ENCODE peak calls at places on chromosomes 5 and 9, in eight cellular contexts. I is activated T-cell treated with anti-CD3 and anti-CD28 coated beads, Interleukin-2, amount 50 U/mL, for 1 hour; T is endothelial cell; H is AG04450; X is aorta; K is fibroblast of pulmonary artery; A is amniotic epithelial cell; F is AG20443. C is an unnamed sample.

GRCh38 chr5:126868961-126869451 is 92.1 kb downstream of the LMNB1 start:
- DNase-seq in I (peak), T (peak), H (no peak), X (no peak), K (peak), A (no peak), F (peak), C (no peak)

GRCh38 chr9:20382460-20383071 is 239.7 kb downstream of the MLLT3 start:
- DNase-seq in I (no peak), T (no peak), H (peak), X (no peak), K (peak), A (peak), F (no peak), C (no peak)

GRCh38 chr5:179766726-179767455 is 26.9 kb upstream of the LTC4S start:
- DNase-seq in I (no peak), T (no peak), H (no peak), X (no peak), K (peak), A (no peak), F (no peak), C (no peak)

GRCh38 chr5:131718487-131719014 is 78.3 kb downstream of the FNIP1 start:
- DNase-seq in I (no peak), T (no peak), H (no peak), X (no peak), K (no peak), A (no peak), F (no peak), C (no peak)

GRCh38 chr5:100772548-100772947 is 130.5 kb downstream of the ST8SIA4 start:
- DNase-seq in I (no peak), T (no peak), H (no peak), X (no peak), K (no peak), A (no peak), F (no peak), C (no peak)

GRCh38 chr5:107501965-107502691 is 168.6 kb downstream of the EFNA5 start:
- DNase-seq in I (no peak), T (no peak), H (no peak), X (no peak), K (peak), A (peak), F (no peak), C (no peak)

GRCh38 chr9:131965101-131965500 is 114.6 kb downstream of the MED27 start:
- DNase-seq in I (no peak), T (no peak), H (no peak), X (no peak), K (no peak), A (no peak), F (no peak), C (no peak)

GRCh38 chr5:153352685-153353219 is 137.7 kb upstream of the GRIA1 start:
- DNase-seq in I (no peak), T (no peak), H (no peak), X (no peak), K (no peak), A (peak), F (no peak), C (no peak)

GRCh38 chr9:77469515-77470197 is 178.5 kb downstream of the GNA14 start:
- DNase-seq in I (no peak), T (no peak), H (no peak), X (no peak), K (peak), A (peak), F (peak), C (no peak)

GRCh38 chr5:137862251-137862650 is 5.4 kb upstream of the MYOT start:
- DNase-seq in I (no peak), T (no peak), H (no peak), X (no peak), K (no peak), A (no peak), F (no peak), C (no peak)

GRCh38 chr9:113523421-113524141 is 60.1 kb downstream of the RGS3 start:
- DNase-seq in I (peak), T (no peak), H (no peak), X (peak), K (no peak), A (peak), F (peak), C (no peak)

GRCh38 chr5:178627259-178627598 is 379 bp upstream of the CLK4 start:
- DNase-seq in I (no peak), T (no peak), H (no peak), X (no peak), K (no peak), A (no peak), F (no peak), C (no peak)

GRCh38 chr5:170176916-170177315 is 55.9 kb upstream of the C5orf58 start:
- DNase-seq in I (no peak), T (no peak), H (no peak), X (no peak), K (no peak), A (no peak), F (no peak), C (no peak)

GRCh38 chr5:17439956-17440355 is 58.1 kb upstream of the TAF11L2 start:
- DNase-seq in I (no peak), T (no peak), H (no peak), X (no peak), K (no peak), A (no peak), F (no peak), C (no peak)

GRCh38 chr5:10632110-10632903 is 68.4 kb downstream of the ANKRD33B start:
- DNase-seq in I (no peak), T (no peak), H (no peak), X (peak), K (no peak), A (peak), F (peak), C (no peak)

GRCh38 chr5:155959082-155959481 is 367.9 kb upstream of the SGCD start:
- DNase-seq in I (no peak), T (no peak), H (no peak), X (no peak), K (no peak), A (no peak), F (no peak), C (no peak)

GRCh38 chr5:175475248-175475647 is 3.1 kb upstream of the SFXN1 start:
- DNase-seq in I (no peak), T (no peak), H (no peak), X (no peak), K (no peak), A (no peak), F (no peak), C (no peak)

GRCh38 chr9:130891699-130892502 is 4.7 kb downstream of the QRFP start:
- DNase-seq in I (no peak), T (no peak), H (no peak), X (no peak), K (no peak), A (no peak), F (no peak), C (no peak)

GRCh38 chr5:102312586-102312985 is 16.5 kb upstream of the SLCO4C1 start:
- DNase-seq in I (no peak), T (no peak), H (no peak), X (no peak), K (no peak), A (no peak), F (no peak), C (no peak)

GRCh38 chr5:110536120-110537115 is 190.1 kb downstream of the TMEM232 start:
- DNase-seq in I (no peak), T (no peak), H (no peak), X (peak), K (no peak), A (no peak), F (peak), C (no peak)

GRCh38 chr5:124514966-124515365 is 231.5 kb downstream of the ZNF608 start:
- DNase-seq in I (no peak), T (no peak), H (no peak), X (no peak), K (no peak), A (no peak), F (no peak), C (no peak)

GRCh38 chr5:1950096-1950707 is 67.5 kb upstream of the IRX4 start:
- DNase-seq in I (no peak), T (no peak), H (no peak), X (no peak), K (no peak), A (no peak), F (no peak), C (no peak)

GRCh38 chr5:96247097-96247675 is 185.9 kb downstream of the PCSK1 start:
- DNase-seq in I (no peak), T (no peak), H (no peak), X (peak), K (peak), A (no peak), F (peak), C (no peak)

GRCh38 chr9:115891929-115892328 is 261.7 kb upstream of the PAPPA start:
- DNase-seq in I (no peak), T (no peak), H (peak), X (no peak), K (peak), A (peak), F (peak), C (peak)

GRCh38 chr9:76161546-76161945 is 232.7 kb downstream of the RFK start:
- DNase-seq in I (no peak), T (no peak), H (peak), X (no peak), K (peak), A (peak), F (peak), C (peak)

C was measured in HFF-Myc.